ENCODE peak calls at places on chromosomes 1 and 21, in nine cellular contexts. S, V, O, F, E, G, T, Y and J are unnamed samples.

GRCh38 chr21:25974937-25975336 is 195.6 kb downstream of the APP start:
- DNase-seq in V (no peak), G (peak; percentile 69), O (no peak), E (no peak), Y (no peak), F (no peak), T (peak; percentile 78), S (no peak), J (no peak)

GRCh38 chr1:10824821-10825540 is 28.5 kb upstream of the CASZ1 start:
- DNase-seq in S (peak; percentile 78), F (no peak), O (no peak), Y (peak; percentile 96), G (no peak), T (no peak), E (no peak), V (peak; percentile 90), J (no peak)

GRCh38 chr1:109307363-109308021 is 681 bp upstream of the MYBPHL start:
- DNase-seq in S (no peak), Y (no peak), F (peak; percentile 45), G (peak; percentile 60), E (peak; percentile 17), O (no peak), T (peak; percentile 82), V (no peak), J (peak; percentile 38)

GRCh38 chr1:29800120-29800519 is 563.8 kb downstream of the PTPRU start:
- DNase-seq in F (no peak), E (no peak), S (no peak), G (no peak), V (no peak), T (no peak), Y (no peak), O (no peak), J (no peak)

GRCh38 chr1:52520149-52520548 is 32.7 kb downstream of the TUT4 start:
- DNase-seq in E (no peak), S (peak; percentile 13), V (peak; percentile 6), F (no peak), O (no peak), Y (peak; percentile 30), G (no peak), T (no peak), J (no peak)

GRCh38 chr1:243268751-243269460 is 13.1 kb downstream of the SDCCAG8 start:
- DNase-seq in T (no peak), S (no peak), G (no peak), V (no peak), E (no peak), Y (no peak), O (no peak), F (no peak), J (no peak)

GRCh38 chr1:111127923-111128643 is 11.8 kb downstream of the DRAM2 start:
- DNase-seq in S (no peak), F (no peak), Y (no peak), V (no peak), T (no peak), E (no peak), G (no peak), O (no peak), J (no peak)

GRCh38 chr1:227786673-227787512 is 28.6 kb upstream of the PRSS38 start:
- DNase-seq in S (no peak), T (no peak), O (no peak), V (peak; percentile 36), Y (no peak), F (no peak), E (no peak), G (no peak), J (no peak)

GRCh38 chr1:209485167-209485566 is 98.3 kb upstream of the CAMK1G start:
- DNase-seq in V (peak; percentile 52), F (peak; percentile 99), T (peak; percentile 58), O (no peak), E (peak; percentile 63), G (peak; percentile 19), S (peak; percentile 39), Y (peak; percentile 99), J (peak; percentile 97)

GRCh38 chr1:169049258-169049936 is 57.1 kb upstream of the ATP1B1 start:
- DNase-seq in O (no peak), F (no peak), T (no peak), E (no peak), G (no peak), Y (peak; percentile 41), S (no peak), V (no peak), J (no peak)

GRCh38 chr1:1511533-1512285 is at the start of gene ATAD3A:
- DNase-seq in S (peak; percentile 97), T (peak; percentile 99), F (peak; percentile 97), Y (peak; percentile 99), V (peak; percentile 99), O (peak; percentile 93), E (peak; percentile 96), G (peak; percentile 99), J (peak; percentile 91)

GRCh38 chr21:24995206-24995605 is 612.1 kb downstream of the MRPL39 start:
- DNase-seq in S (no peak), O (no peak), F (no peak), V (peak; percentile 5), E (no peak), G (no peak), Y (no peak), T (no peak), J (no peak)

GRCh38 chr1:50971748-50972305 is 1.8 kb downstream of the CDKN2C start:
- DNase-seq in S (no peak), G (no peak), Y (no peak), F (no peak), T (no peak), E (no peak), O (no peak), V (no peak), J (no peak)

GRCh38 chr1:27405074-27405473 is 12.7 kb downstream of the GPR3 start:
- DNase-seq in Y (no peak), T (peak; percentile 77), V (peak; percentile 89), S (no peak), G (peak; percentile 65), O (no peak), E (no peak), F (no peak), J (no peak)

GRCh38 chr1:185585770-185586169 is 148.4 kb upstream of the HMCN1 start:
- DNase-seq in F (no peak), G (no peak), Y (peak; percentile 55), O (no peak), V (no peak), T (no peak), E (no peak), S (no peak), J (no peak)

GRCh38 chr1:98049370-98050115 is 128.7 kb upstream of the DPYD start:
- DNase-seq in T (peak; percentile 15), S (peak; percentile 71), V (peak; percentile 65), F (peak; percentile 40), O (no peak), G (no peak), E (peak; percentile 50), Y (no peak), J (peak; percentile 78)

GRCh38 chr1:205616563-205617293 is 15.1 kb downstream of the ELK4 start:
- DNase-seq in G (no peak), S (peak; percentile 39), O (no peak), E (no peak), V (no peak), T (no peak), F (no peak), Y (peak; percentile 80), J (no peak)

GRCh38 chr1:25677193-25677773 is 60.7 kb downstream of the MAN1C1 start:
- DNase-seq in F (no peak), V (no peak), O (peak; percentile 10), G (no peak), E (no peak), S (no peak), T (no peak), Y (no peak), J (no peak)

GRCh38 chr1:236489710-236490377 is 33.9 kb upstream of the LGALS8 start:
- DNase-seq in V (peak; percentile 72), F (peak; percentile 11), T (no peak), G (no peak), Y (peak; percentile 72), S (peak; percentile 70), O (no peak), E (peak; percentile 78), J (peak; percentile 57)

GRCh38 chr1:41875487-41875886 is 43.2 kb downstream of the HIVEP3 start:
- DNase-seq in T (no peak), V (no peak), E (no peak), O (no peak), S (no peak), G (peak; percentile 39), F (no peak), Y (no peak), J (no peak)

GRCh38 chr1:54543729-54544496 is 4.1 kb upstream of the ACOT11 start:
- DNase-seq in O (no peak), F (no peak), S (peak; percentile 75), T (no peak), V (peak; percentile 39), G (no peak), E (no peak), Y (peak; percentile 57), J (no peak)

GRCh38 chr1:219926363-219926998 is 1.9 kb downstream of the SLC30A10 start:
- DNase-seq in F (no peak), V (no peak), E (no peak), O (no peak), S (no peak), T (no peak), G (no peak), Y (peak; percentile 69), J (no peak)

GRCh38 chr1:217228689-217229088 is 402.2 kb downstream of the GPATCH2 start:
- DNase-seq in V (peak; percentile 56), O (no peak), Y (no peak), G (no peak), T (no peak), S (no peak), E (no peak), F (no peak), J (no peak)

GRCh38 chr1:66598670-66599069 is 64.7 kb downstream of the SGIP1 start:
- DNase-seq in Y (peak; percentile 56), G (no peak), V (peak; percentile 77), S (peak; percentile 90), F (no peak), O (no peak), E (no peak), T (no peak), J (no peak)

GRCh38 chr1:176559474-176560390 is 96.8 kb downstream of the PAPPA2 start:
- DNase-seq in G (no peak), Y (peak; percentile 58), O (no peak), E (peak; percentile 65), T (peak; percentile 40), S (peak; percentile 70), V (peak; percentile 88), F (peak; percentile 78), J (peak; percentile 59)

GRCh38 chr21:14952916-14953315 is 111.9 kb downstream of the NRIP1 start:
- DNase-seq in T (no peak), Y (no peak), F (no peak), S (peak; percentile 38), V (no peak), E (no peak), G (no peak), O (no peak), J (no peak)

GRCh38 chr1:53371121-53371666 is 43.3 kb upstream of the LRP8 start:
- DNase-seq in O (no peak), V (no peak), E (no peak), T (no peak), Y (no peak), S (no peak), G (no peak), F (no peak), J (no peak)